ENCODE peak calls at places on chromosome 17, in ten cellular contexts. One of them, this sample, is unnamed.
A peak's percentile ranks its signal among the peaks of the same experiment; 100 is the strongest.

GRCh38 chr17:15498107-15498506 is 30.7 kb upstream of the CDRT4 start:
- DNase-seq in hypothalamus: no peak
- DNase-seq in HCEC 1CT: no peak
- DNase-seq in myocyte: no peak
- DNase-seq in caudate nucleus: no peak
- DNase-seq in tibial artery: no peak
- DNase-seq in stimulated activated CD8-positive, alpha-beta memory T cell treated with anti-CD3 and anti-CD28 coated beads, Interleukin-2, amount 100 ng/mL, for 48 hours: no peak
- DNase-seq in nucleus accumbens: no peak
- DNase-seq in activated effector memory CD4-positive, alpha-beta T cell treated with Interleukin-2 at 50 U/mL for 16 hours: no peak
- DNase-seq in renal cortical epithelial cell: no peak
- DNase-seq in this sample: peak; percentile 36

GRCh38 chr17:8186787-8187516 is 3.0 kb downstream of the BORCS6 start:
- DNase-seq in hypothalamus: peak; percentile 75
- DNase-seq in HCEC 1CT: peak; percentile 89
- DNase-seq in myocyte: peak; percentile 94
- DNase-seq in caudate nucleus: peak; percentile 95
- DNase-seq in tibial artery: peak; percentile 97
- DNase-seq in stimulated activated CD8-positive, alpha-beta memory T cell treated with anti-CD3 and anti-CD28 coated beads, Interleukin-2, amount 100 ng/mL, for 48 hours: peak; percentile 97
- DNase-seq in nucleus accumbens: peak; percentile 82
- DNase-seq in activated effector memory CD4-positive, alpha-beta T cell treated with Interleukin-2 at 50 U/mL for 16 hours: peak; percentile 81
- DNase-seq in renal cortical epithelial cell: peak; percentile 90
- DNase-seq in this sample: peak; percentile 71

GRCh38 chr17:40340880-40341807 is 23.4 kb downstream of the GJD3 start:
- DNase-seq in hypothalamus: peak; percentile 77
- DNase-seq in HCEC 1CT: peak; percentile 56
- DNase-seq in myocyte: peak; percentile 77
- DNase-seq in caudate nucleus: peak; percentile 54
- DNase-seq in tibial artery: peak; percentile 98
- DNase-seq in stimulated activated CD8-positive, alpha-beta memory T cell treated with anti-CD3 and anti-CD28 coated beads, Interleukin-2, amount 100 ng/mL, for 48 hours: peak; percentile 85
- DNase-seq in nucleus accumbens: peak; percentile 38
- DNase-seq in activated effector memory CD4-positive, alpha-beta T cell treated with Interleukin-2 at 50 U/mL for 16 hours: peak; percentile 80
- DNase-seq in renal cortical epithelial cell: peak; percentile 44
- DNase-seq in this sample: peak; percentile 88

GRCh38 chr17:73591278-73592078 is 52.8 kb downstream of the SDK2 start:
- DNase-seq in hypothalamus: no peak
- DNase-seq in HCEC 1CT: no peak
- DNase-seq in myocyte: no peak
- DNase-seq in caudate nucleus: no peak
- DNase-seq in tibial artery: no peak
- DNase-seq in stimulated activated CD8-positive, alpha-beta memory T cell treated with anti-CD3 and anti-CD28 coated beads, Interleukin-2, amount 100 ng/mL, for 48 hours: no peak
- DNase-seq in nucleus accumbens: no peak
- DNase-seq in activated effector memory CD4-positive, alpha-beta T cell treated with Interleukin-2 at 50 U/mL for 16 hours: peak; percentile 57
- DNase-seq in renal cortical epithelial cell: no peak
- DNase-seq in this sample: no peak

GRCh38 chr17:34769899-34770298 is 190.5 kb downstream of the TMEM132E start:
- DNase-seq in hypothalamus: no peak
- DNase-seq in HCEC 1CT: no peak
- DNase-seq in myocyte: no peak
- DNase-seq in caudate nucleus: no peak
- DNase-seq in tibial artery: no peak
- DNase-seq in stimulated activated CD8-positive, alpha-beta memory T cell treated with anti-CD3 and anti-CD28 coated beads, Interleukin-2, amount 100 ng/mL, for 48 hours: no peak
- DNase-seq in nucleus accumbens: no peak
- DNase-seq in activated effector memory CD4-positive, alpha-beta T cell treated with Interleukin-2 at 50 U/mL for 16 hours: no peak
- DNase-seq in renal cortical epithelial cell: no peak
- DNase-seq in this sample: no peak

GRCh38 chr17:76353004-76353598 is 615 bp downstream of the PRPSAP1 start:
- DNase-seq in hypothalamus: peak; percentile 31
- DNase-seq in HCEC 1CT: no peak
- DNase-seq in myocyte: no peak
- DNase-seq in caudate nucleus: no peak
- DNase-seq in tibial artery: peak; percentile 66
- DNase-seq in stimulated activated CD8-positive, alpha-beta memory T cell treated with anti-CD3 and anti-CD28 coated beads, Interleukin-2, amount 100 ng/mL, for 48 hours: peak; percentile 5
- DNase-seq in nucleus accumbens: no peak
- DNase-seq in activated effector memory CD4-positive, alpha-beta T cell treated with Interleukin-2 at 50 U/mL for 16 hours: no peak
- DNase-seq in renal cortical epithelial cell: no peak
- DNase-seq in this sample: peak; percentile 89

GRCh38 chr17:78368348-78368747 is 8.5 kb upstream of the SOCS3 start:
- DNase-seq in hypothalamus: no peak
- DNase-seq in HCEC 1CT: no peak
- DNase-seq in myocyte: peak; percentile 75
- DNase-seq in caudate nucleus: no peak
- DNase-seq in tibial artery: no peak
- DNase-seq in stimulated activated CD8-positive, alpha-beta memory T cell treated with anti-CD3 and anti-CD28 coated beads, Interleukin-2, amount 100 ng/mL, for 48 hours: no peak
- DNase-seq in nucleus accumbens: no peak
- DNase-seq in activated effector memory CD4-positive, alpha-beta T cell treated with Interleukin-2 at 50 U/mL for 16 hours: no peak
- DNase-seq in renal cortical epithelial cell: no peak
- DNase-seq in this sample: no peak

GRCh38 chr17:42275527-42276358 is 448 bp downstream of the STAT5B start:
- DNase-seq in hypothalamus: peak; percentile 26
- DNase-seq in HCEC 1CT: no peak
- DNase-seq in myocyte: peak; percentile 27
- DNase-seq in caudate nucleus: no peak
- DNase-seq in tibial artery: no peak
- DNase-seq in stimulated activated CD8-positive, alpha-beta memory T cell treated with anti-CD3 and anti-CD28 coated beads, Interleukin-2, amount 100 ng/mL, for 48 hours: peak; percentile 8
- DNase-seq in nucleus accumbens: no peak
- DNase-seq in activated effector memory CD4-positive, alpha-beta T cell treated with Interleukin-2 at 50 U/mL for 16 hours: no peak
- DNase-seq in renal cortical epithelial cell: no peak
- DNase-seq in this sample: peak; percentile 65

GRCh38 chr17:71145486-71145885 is 975.3 kb upstream of the SOX9 start:
- DNase-seq in hypothalamus: no peak
- DNase-seq in HCEC 1CT: no peak
- DNase-seq in myocyte: peak; percentile 2
- DNase-seq in caudate nucleus: no peak
- DNase-seq in tibial artery: no peak
- DNase-seq in stimulated activated CD8-positive, alpha-beta memory T cell treated with anti-CD3 and anti-CD28 coated beads, Interleukin-2, amount 100 ng/mL, for 48 hours: no peak
- DNase-seq in nucleus accumbens: no peak
- DNase-seq in activated effector memory CD4-positive, alpha-beta T cell treated with Interleukin-2 at 50 U/mL for 16 hours: no peak
- DNase-seq in renal cortical epithelial cell: no peak
- DNase-seq in this sample: no peak

GRCh38 chr17:44587339-44587738 is 30.1 kb downstream of the FZD2 start:
- DNase-seq in hypothalamus: no peak
- DNase-seq in HCEC 1CT: peak; percentile 84
- DNase-seq in myocyte: peak; percentile 88
- DNase-seq in caudate nucleus: no peak
- DNase-seq in tibial artery: peak; percentile 82
- DNase-seq in stimulated activated CD8-positive, alpha-beta memory T cell treated with anti-CD3 and anti-CD28 coated beads, Interleukin-2, amount 100 ng/mL, for 48 hours: no peak
- DNase-seq in nucleus accumbens: no peak
- DNase-seq in activated effector memory CD4-positive, alpha-beta T cell treated with Interleukin-2 at 50 U/mL for 16 hours: no peak
- DNase-seq in renal cortical epithelial cell: peak; percentile 94
- DNase-seq in this sample: peak; percentile 33

GRCh38 chr17:61411944-61412859 is 12.6 kb downstream of the TBX2 start:
- DNase-seq in hypothalamus: peak; percentile 80
- DNase-seq in HCEC 1CT: peak; percentile 79
- DNase-seq in myocyte: peak; percentile 85
- DNase-seq in caudate nucleus: peak; percentile 52
- DNase-seq in tibial artery: peak; percentile 92
- DNase-seq in stimulated activated CD8-positive, alpha-beta memory T cell treated with anti-CD3 and anti-CD28 coated beads, Interleukin-2, amount 100 ng/mL, for 48 hours: peak; percentile 62
- DNase-seq in nucleus accumbens: peak; percentile 65
- DNase-seq in activated effector memory CD4-positive, alpha-beta T cell treated with Interleukin-2 at 50 U/mL for 16 hours: peak; percentile 71
- DNase-seq in renal cortical epithelial cell: no peak
- DNase-seq in this sample: peak; percentile 99

GRCh38 chr17:72150632-72151460 is 30.0 kb downstream of the SOX9 start:
- DNase-seq in hypothalamus: peak; percentile 4
- DNase-seq in HCEC 1CT: no peak
- DNase-seq in myocyte: no peak
- DNase-seq in caudate nucleus: no peak
- DNase-seq in tibial artery: no peak
- DNase-seq in stimulated activated CD8-positive, alpha-beta memory T cell treated with anti-CD3 and anti-CD28 coated beads, Interleukin-2, amount 100 ng/mL, for 48 hours: no peak
- DNase-seq in nucleus accumbens: no peak
- DNase-seq in activated effector memory CD4-positive, alpha-beta T cell treated with Interleukin-2 at 50 U/mL for 16 hours: no peak
- DNase-seq in renal cortical epithelial cell: no peak
- DNase-seq in this sample: no peak

GRCh38 chr17:42000399-42001076 is 16.7 kb downstream of the DNAJC7 start:
- DNase-seq in hypothalamus: no peak
- DNase-seq in HCEC 1CT: no peak
- DNase-seq in myocyte: no peak
- DNase-seq in caudate nucleus: no peak
- DNase-seq in tibial artery: no peak
- DNase-seq in stimulated activated CD8-positive, alpha-beta memory T cell treated with anti-CD3 and anti-CD28 coated beads, Interleukin-2, amount 100 ng/mL, for 48 hours: no peak
- DNase-seq in nucleus accumbens: no peak
- DNase-seq in activated effector memory CD4-positive, alpha-beta T cell treated with Interleukin-2 at 50 U/mL for 16 hours: no peak
- DNase-seq in renal cortical epithelial cell: no peak
- DNase-seq in this sample: no peak

GRCh38 chr17:61411114-61411943 is 11.7 kb downstream of the TBX2 start:
- DNase-seq in hypothalamus: no peak
- DNase-seq in HCEC 1CT: peak; percentile 81
- DNase-seq in myocyte: peak; percentile 56
- DNase-seq in caudate nucleus: no peak
- DNase-seq in tibial artery: peak; percentile 87
- DNase-seq in stimulated activated CD8-positive, alpha-beta memory T cell treated with anti-CD3 and anti-CD28 coated beads, Interleukin-2, amount 100 ng/mL, for 48 hours: no peak
- DNase-seq in nucleus accumbens: no peak
- DNase-seq in activated effector memory CD4-positive, alpha-beta T cell treated with Interleukin-2 at 50 U/mL for 16 hours: no peak
- DNase-seq in renal cortical epithelial cell: no peak
- DNase-seq in this sample: peak; percentile 79

GRCh38 chr17:51035436-51035835 is 85.2 kb downstream of the SPAG9 start:
- DNase-seq in hypothalamus: no peak
- DNase-seq in HCEC 1CT: peak; percentile 58
- DNase-seq in myocyte: peak; percentile 40
- DNase-seq in caudate nucleus: no peak
- DNase-seq in tibial artery: no peak
- DNase-seq in stimulated activated CD8-positive, alpha-beta memory T cell treated with anti-CD3 and anti-CD28 coated beads, Interleukin-2, amount 100 ng/mL, for 48 hours: no peak
- DNase-seq in nucleus accumbens: no peak
- DNase-seq in activated effector memory CD4-positive, alpha-beta T cell treated with Interleukin-2 at 50 U/mL for 16 hours: no peak
- DNase-seq in renal cortical epithelial cell: peak; percentile 70
- DNase-seq in this sample: no peak

GRCh38 chr17:57636274-57636673 is 108.8 kb downstream of the CCDC182 start:
- DNase-seq in hypothalamus: no peak
- DNase-seq in HCEC 1CT: no peak
- DNase-seq in myocyte: no peak
- DNase-seq in caudate nucleus: no peak
- DNase-seq in tibial artery: no peak
- DNase-seq in stimulated activated CD8-positive, alpha-beta memory T cell treated with anti-CD3 and anti-CD28 coated beads, Interleukin-2, amount 100 ng/mL, for 48 hours: no peak
- DNase-seq in nucleus accumbens: no peak
- DNase-seq in activated effector memory CD4-positive, alpha-beta T cell treated with Interleukin-2 at 50 U/mL for 16 hours: no peak
- DNase-seq in renal cortical epithelial cell: no peak
- DNase-seq in this sample: no peak

GRCh38 chr17:82063424-82064415 is 1.9 kb downstream of the DUS1L start:
- DNase-seq in hypothalamus: no peak
- DNase-seq in HCEC 1CT: no peak
- DNase-seq in myocyte: no peak
- DNase-seq in caudate nucleus: no peak
- DNase-seq in tibial artery: no peak
- DNase-seq in stimulated activated CD8-positive, alpha-beta memory T cell treated with anti-CD3 and anti-CD28 coated beads, Interleukin-2, amount 100 ng/mL, for 48 hours: no peak
- DNase-seq in nucleus accumbens: no peak
- DNase-seq in activated effector memory CD4-positive, alpha-beta T cell treated with Interleukin-2 at 50 U/mL for 16 hours: no peak
- DNase-seq in renal cortical epithelial cell: no peak
- DNase-seq in this sample: no peak

GRCh38 chr17:29120439-29120838 is 59.8 kb downstream of the MYO18A start:
- DNase-seq in hypothalamus: no peak
- DNase-seq in HCEC 1CT: no peak
- DNase-seq in myocyte: no peak
- DNase-seq in caudate nucleus: no peak
- DNase-seq in tibial artery: no peak
- DNase-seq in stimulated activated CD8-positive, alpha-beta memory T cell treated with anti-CD3 and anti-CD28 coated beads, Interleukin-2, amount 100 ng/mL, for 48 hours: no peak
- DNase-seq in nucleus accumbens: no peak
- DNase-seq in activated effector memory CD4-positive, alpha-beta T cell treated with Interleukin-2 at 50 U/mL for 16 hours: no peak
- DNase-seq in renal cortical epithelial cell: no peak
- DNase-seq in this sample: no peak

GRCh38 chr17:73338566-73339247 is 26.9 kb upstream of the CDC42EP4 start:
- DNase-seq in hypothalamus: no peak
- DNase-seq in HCEC 1CT: no peak
- DNase-seq in myocyte: no peak
- DNase-seq in caudate nucleus: no peak
- DNase-seq in tibial artery: no peak
- DNase-seq in stimulated activated CD8-positive, alpha-beta memory T cell treated with anti-CD3 and anti-CD28 coated beads, Interleukin-2, amount 100 ng/mL, for 48 hours: no peak
- DNase-seq in nucleus accumbens: no peak
- DNase-seq in activated effector memory CD4-positive, alpha-beta T cell treated with Interleukin-2 at 50 U/mL for 16 hours: no peak
- DNase-seq in renal cortical epithelial cell: no peak
- DNase-seq in this sample: peak; percentile 20